ENCODE peak calls at places on chromosomes 12 and 14, in five cellular contexts. L, M, B, R and X are unnamed samples.

GRCh38 chr12:74537126-74537706 is 419 bp upstream of the ATXN7L3B start:
- DNase-seq in R (peak; percentile 85), L (no peak), B (no peak), M (no peak), X (peak; percentile 74)

GRCh38 chr12:54207539-54208267 is 18.9 kb upstream of the SMUG1 start:
- DNase-seq in B (peak; percentile 86), L (peak; percentile 66), R (peak; percentile 80), M (peak; percentile 85), X (peak; percentile 56)

GRCh38 chr14:94059998-94060397 is 21.0 kb downstream of the DDX24 start:
- DNase-seq in L (no peak), R (no peak), B (no peak), M (no peak), X (no peak)

GRCh38 chr12:68804654-68805591 is 3.1 kb upstream of the MDM2 start:
- DNase-seq in L (peak; percentile 81), B (peak; percentile 30), M (peak; percentile 75), R (no peak), X (peak; percentile 17)

GRCh38 chr14:21498540-21499526 is 12.3 kb downstream of the METTL3 start:
- DNase-seq in B (no peak), L (no peak), R (peak; percentile 59), M (no peak), X (peak; percentile 60)

GRCh38 chr12:31323466-31324115 is 2.4 kb downstream of the SINHCAF start:
- DNase-seq in R (peak; percentile 41), B (peak; percentile 59), M (no peak), L (peak; percentile 56), X (peak; percentile 80)

GRCh38 chr12:57754411-57755193 is at the start of gene MARCHF9:
- DNase-seq in L (peak; percentile 74), M (peak; percentile 84), R (peak; percentile 59), B (no peak), X (peak; percentile 67)

GRCh38 chr12:38921025-38921677 is 15.8 kb upstream of the CPNE8 start:
- DNase-seq in M (peak; percentile 69), B (no peak), R (peak; percentile 83), L (peak; percentile 68), X (peak; percentile 70)

GRCh38 chr12:5371636-5372035 is 60.3 kb upstream of the NTF3 start:
- DNase-seq in M (no peak), B (no peak), R (no peak), L (no peak), X (no peak)

GRCh38 chr12:29782821-29783772 is 645 bp downstream of the TMTC1 start:
- DNase-seq in M (peak; percentile 36), B (peak; percentile 54), R (no peak), L (peak; percentile 54), X (no peak)

GRCh38 chr12:118874698-118875548 is 106.4 kb upstream of the SRRM4 start:
- DNase-seq in B (no peak), M (no peak), L (no peak), R (no peak), X (no peak)

DNA sequence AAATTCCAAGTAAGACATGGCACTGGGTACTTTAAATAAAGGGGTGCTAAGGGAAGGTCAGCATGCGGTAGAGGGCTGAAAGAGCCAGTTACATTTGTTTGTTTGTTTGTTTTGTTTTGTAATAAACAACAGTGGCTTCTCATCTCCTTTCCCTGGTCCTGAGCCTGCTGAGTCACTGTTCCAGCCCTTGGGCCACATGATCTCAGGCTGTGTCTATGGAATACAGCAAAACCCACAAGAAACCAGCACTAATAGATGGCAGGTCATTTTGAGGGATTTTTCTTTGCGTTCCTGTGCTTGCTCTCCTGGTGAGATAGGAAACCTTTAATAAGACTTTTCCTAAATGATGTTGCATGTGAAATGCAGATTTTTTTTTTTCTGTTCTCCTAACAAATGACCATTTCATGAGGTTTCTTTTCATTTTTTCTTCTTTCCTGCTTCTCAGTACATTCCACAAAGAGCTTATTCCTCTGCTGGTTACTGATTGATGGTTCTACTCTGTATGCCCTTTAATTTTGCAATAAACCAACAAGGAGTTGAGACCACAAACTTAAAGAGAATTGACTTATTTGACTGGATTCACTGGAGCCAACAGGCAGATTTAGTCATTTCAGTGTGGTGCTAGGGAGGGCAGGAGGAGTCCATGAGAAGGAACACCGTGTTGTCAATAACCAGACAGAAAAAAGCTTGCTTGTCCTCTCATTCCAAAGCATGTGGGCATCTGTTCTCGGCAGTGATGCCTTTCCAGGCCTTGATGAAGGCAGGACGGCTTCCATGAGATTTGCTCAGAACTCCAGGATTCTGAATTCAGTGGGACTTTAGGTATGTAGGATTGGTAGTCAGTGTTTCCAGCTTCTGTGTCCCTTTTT is 459.2 kb downstream of the RAD51B start:
- DNase-seq in M (peak; percentile 29), B (no peak), R (peak; percentile 79), L (no peak), X (peak; percentile 56)
- TF ChIP-seq POLR2A in M (no peak), B (no peak), R (no peak), L (no peak), X (no peak)

GRCh38 chr14:103695331-103696026 is 19.8 kb downstream of the XRCC3 start:
- DNase-seq in M (no peak), B (no peak), L (no peak), R (no peak), X (no peak)

GRCh38 chr14:103697196-103697595 is 18.1 kb downstream of the XRCC3 start:
- DNase-seq in L (no peak), R (no peak), M (no peak), B (no peak), X (no peak)

GRCh38 chr14:103696027-103696402 is 19.2 kb downstream of the XRCC3 start:
- DNase-seq in R (no peak), L (no peak), M (no peak), B (no peak), X (no peak)

GRCh38 chr14:103697601-103698379 is 17.5 kb downstream of the XRCC3 start:
- DNase-seq in L (no peak), B (no peak), M (peak; percentile 5), R (no peak), X (no peak)

DNA sequence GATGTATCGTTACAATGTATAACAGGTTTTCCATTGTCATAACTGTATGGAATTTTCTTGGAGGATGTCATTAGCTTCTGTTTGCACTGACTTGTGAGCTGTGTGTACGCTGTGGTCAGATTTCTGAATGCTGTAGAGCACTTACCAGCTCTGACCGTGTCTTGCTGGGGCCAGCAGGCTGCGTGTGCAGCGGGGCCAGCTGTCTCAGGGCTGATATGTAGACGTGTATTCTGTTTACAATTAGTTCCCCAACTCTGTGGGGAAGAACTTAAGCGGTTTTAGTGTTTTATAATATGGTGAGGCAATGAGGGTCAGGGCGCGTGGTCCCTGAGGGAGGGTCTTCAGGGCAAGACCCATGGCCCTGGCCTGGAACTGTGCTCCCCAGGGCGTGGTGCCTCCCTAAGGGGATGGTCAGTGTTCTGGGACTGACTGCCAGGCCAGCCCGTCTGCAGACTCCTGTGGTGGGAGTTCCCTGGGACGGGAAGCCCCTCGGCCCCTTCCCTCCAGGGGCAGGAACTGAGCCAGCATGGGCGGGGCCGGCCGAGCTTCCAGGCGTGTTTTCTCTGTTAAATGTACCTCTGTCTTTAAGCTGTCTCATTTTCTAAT is 18.7 kb downstream of the XRCC3 start:
- DNase-seq in M (no peak), B (no peak), L (no peak), R (no peak), X (no peak)
- TF ChIP-seq POLR2A in M (no peak), B (no peak), L (no peak), R (no peak), X (no peak)

GRCh38 chr14:91875515-91876286 is 8.4 kb upstream of the TC2N start:
- DNase-seq in B (no peak), L (peak; percentile 55), R (no peak), M (peak; percentile 75), X (no peak)
- TF ChIP-seq POLR2A in B (no peak), L (no peak), R (no peak), M (no peak), X (no peak)

GRCh38 chr12:131793623-131794022 is 34.6 kb upstream of the MMP17 start:
- DNase-seq in M (no peak), L (no peak), B (no peak), R (no peak), X (no peak)
- TF ChIP-seq POLR2A in M (no peak), L (no peak), B (no peak), R (no peak), X (no peak)

GRCh38 chr12:121432740-121433476 is 33.0 kb downstream of the RNF34 start:
- DNase-seq in M (no peak), B (no peak), L (no peak), R (no peak), X (no peak)
- TF ChIP-seq POLR2A in M (no peak), B (no peak), L (no peak), R (no peak), X (no peak)